ENCODE peak calls at places on chromosomes 2 and 18, in ten cellular contexts. One of them, this sample, is unnamed.

GRCh38 chr2:73265298-73266060 is 18.8 kb downstream of the FBXO41 start:
- DNase-seq in stimulated activated CD4-positive, alpha-beta T cell treated with anti-CD3 and anti-CD28 coated beads, Interleukin-2, amount 100 ng/mL, for 24 hours: no peak
- DNase-seq in upper lobe of right lung: peak
- DNase-seq in NCI-H460: no peak
- DNase-seq in GM13977: no peak
- DNase-seq in effector memory CD8-positive, alpha-beta T cell: no peak
- DNase-seq in NCI-H1694 treated with DMSO at 0.1 percent for 48 hours: no peak
- DNase-seq in T-helper 2 cell: no peak
- DNase-seq in activated CD8-positive, alpha-beta T cell treated with anti-CD3 and anti-CD28 coated beads for 36 hours: no peak
- DNase-seq in Daoy: no peak
- DNase-seq in this sample: no peak

GRCh38 chr2:14148186-14148585 is 484.3 kb upstream of the LRATD1 start:
- DNase-seq in NCI-H460: peak
- DNase-seq in effector memory CD8-positive, alpha-beta T cell: no peak
- DNase-seq in T-helper 2 cell: no peak
- DNase-seq in Daoy: no peak
- DNase-seq in stimulated activated CD4-positive, alpha-beta T cell treated with anti-CD3 and anti-CD28 coated beads, Interleukin-2, amount 100 ng/mL, for 24 hours: no peak
- DNase-seq in NCI-H1694 treated with DMSO at 0.1 percent for 48 hours: no peak
- DNase-seq in GM13977: no peak
- DNase-seq in activated CD8-positive, alpha-beta T cell treated with anti-CD3 and anti-CD28 coated beads for 36 hours: no peak
- DNase-seq in upper lobe of right lung: no peak
- DNase-seq in this sample: no peak

GRCh38 chr18:58996131-58996632 is 131.5 kb downstream of the ZNF532 start:
- DNase-seq in GM13977: no peak
- DNase-seq in activated CD8-positive, alpha-beta T cell treated with anti-CD3 and anti-CD28 coated beads for 36 hours: no peak
- DNase-seq in effector memory CD8-positive, alpha-beta T cell: no peak
- DNase-seq in NCI-H1694 treated with DMSO at 0.1 percent for 48 hours: no peak
- DNase-seq in upper lobe of right lung: no peak
- DNase-seq in Daoy: peak
- DNase-seq in stimulated activated CD4-positive, alpha-beta T cell treated with anti-CD3 and anti-CD28 coated beads, Interleukin-2, amount 100 ng/mL, for 24 hours: no peak
- DNase-seq in NCI-H460: no peak
- DNase-seq in T-helper 2 cell: no peak
- DNase-seq in this sample: peak

GRCh38 chr18:52582516-52582915 is 242.5 kb downstream of the DCC start:
- DNase-seq in T-helper 2 cell: no peak
- DNase-seq in stimulated activated CD4-positive, alpha-beta T cell treated with anti-CD3 and anti-CD28 coated beads, Interleukin-2, amount 100 ng/mL, for 24 hours: no peak
- DNase-seq in upper lobe of right lung: no peak
- DNase-seq in NCI-H1694 treated with DMSO at 0.1 percent for 48 hours: no peak
- DNase-seq in GM13977: no peak
- DNase-seq in NCI-H460: no peak
- DNase-seq in effector memory CD8-positive, alpha-beta T cell: no peak
- DNase-seq in Daoy: no peak
- DNase-seq in activated CD8-positive, alpha-beta T cell treated with anti-CD3 and anti-CD28 coated beads for 36 hours: no peak
- DNase-seq in this sample: no peak

GRCh38 chr2:1715184-1716012 is 28.9 kb downstream of the PXDN start:
- DNase-seq in NCI-H1694 treated with DMSO at 0.1 percent for 48 hours: no peak
- DNase-seq in T-helper 2 cell: no peak
- DNase-seq in effector memory CD8-positive, alpha-beta T cell: no peak
- DNase-seq in activated CD8-positive, alpha-beta T cell treated with anti-CD3 and anti-CD28 coated beads for 36 hours: no peak
- DNase-seq in stimulated activated CD4-positive, alpha-beta T cell treated with anti-CD3 and anti-CD28 coated beads, Interleukin-2, amount 100 ng/mL, for 24 hours: no peak
- DNase-seq in GM13977: no peak
- DNase-seq in upper lobe of right lung: no peak
- DNase-seq in NCI-H460: no peak
- DNase-seq in Daoy: no peak
- DNase-seq in this sample: no peak

GRCh38 chr2:30639836-30640235 is 167.4 kb downstream of the CAPN13 start:
- DNase-seq in Daoy: no peak
- DNase-seq in T-helper 2 cell: no peak
- DNase-seq in GM13977: no peak
- DNase-seq in effector memory CD8-positive, alpha-beta T cell: no peak
- DNase-seq in stimulated activated CD4-positive, alpha-beta T cell treated with anti-CD3 and anti-CD28 coated beads, Interleukin-2, amount 100 ng/mL, for 24 hours: no peak
- DNase-seq in NCI-H1694 treated with DMSO at 0.1 percent for 48 hours: no peak
- DNase-seq in activated CD8-positive, alpha-beta T cell treated with anti-CD3 and anti-CD28 coated beads for 36 hours: no peak
- DNase-seq in upper lobe of right lung: no peak
- DNase-seq in NCI-H460: no peak
- DNase-seq in this sample: no peak

GRCh38 chr18:26190506-26190905 is 35.7 kb upstream of the TAF4B start:
- DNase-seq in T-helper 2 cell: peak
- DNase-seq in effector memory CD8-positive, alpha-beta T cell: peak
- DNase-seq in NCI-H1694 treated with DMSO at 0.1 percent for 48 hours: no peak
- DNase-seq in NCI-H460: no peak
- DNase-seq in GM13977: peak
- DNase-seq in activated CD8-positive, alpha-beta T cell treated with anti-CD3 and anti-CD28 coated beads for 36 hours: peak
- DNase-seq in upper lobe of right lung: no peak
- DNase-seq in stimulated activated CD4-positive, alpha-beta T cell treated with anti-CD3 and anti-CD28 coated beads, Interleukin-2, amount 100 ng/mL, for 24 hours: peak
- DNase-seq in Daoy: peak
- DNase-seq in this sample: no peak

GRCh38 chr18:13446581-13447470 is 228.3 kb downstream of the LDLRAD4 start:
- DNase-seq in Daoy: peak
- DNase-seq in upper lobe of right lung: no peak
- DNase-seq in NCI-H460: no peak
- DNase-seq in effector memory CD8-positive, alpha-beta T cell: no peak
- DNase-seq in T-helper 2 cell: no peak
- DNase-seq in GM13977: no peak
- DNase-seq in stimulated activated CD4-positive, alpha-beta T cell treated with anti-CD3 and anti-CD28 coated beads, Interleukin-2, amount 100 ng/mL, for 24 hours: peak
- DNase-seq in NCI-H1694 treated with DMSO at 0.1 percent for 48 hours: no peak
- DNase-seq in activated CD8-positive, alpha-beta T cell treated with anti-CD3 and anti-CD28 coated beads for 36 hours: peak
- DNase-seq in this sample: no peak

GRCh38 chr2:65546406-65546805 is 114.0 kb upstream of the SPRED2 start:
- DNase-seq in effector memory CD8-positive, alpha-beta T cell: no peak
- DNase-seq in GM13977: no peak
- DNase-seq in NCI-H460: no peak
- DNase-seq in activated CD8-positive, alpha-beta T cell treated with anti-CD3 and anti-CD28 coated beads for 36 hours: no peak
- DNase-seq in Daoy: no peak
- DNase-seq in NCI-H1694 treated with DMSO at 0.1 percent for 48 hours: no peak
- DNase-seq in stimulated activated CD4-positive, alpha-beta T cell treated with anti-CD3 and anti-CD28 coated beads, Interleukin-2, amount 100 ng/mL, for 24 hours: no peak
- DNase-seq in upper lobe of right lung: no peak
- DNase-seq in T-helper 2 cell: no peak
- DNase-seq in this sample: no peak

GRCh38 chr2:54424555-54425163 is 31.5 kb upstream of the SPTBN1 start:
- DNase-seq in upper lobe of right lung: no peak
- DNase-seq in T-helper 2 cell: no peak
- DNase-seq in Daoy: no peak
- DNase-seq in NCI-H1694 treated with DMSO at 0.1 percent for 48 hours: no peak
- DNase-seq in GM13977: no peak
- DNase-seq in activated CD8-positive, alpha-beta T cell treated with anti-CD3 and anti-CD28 coated beads for 36 hours: no peak
- DNase-seq in stimulated activated CD4-positive, alpha-beta T cell treated with anti-CD3 and anti-CD28 coated beads, Interleukin-2, amount 100 ng/mL, for 24 hours: no peak
- DNase-seq in NCI-H460: no peak
- DNase-seq in effector memory CD8-positive, alpha-beta T cell: no peak
- DNase-seq in this sample: no peak

GRCh38 chr2:15346624-15347023 is 214.5 kb downstream of the NBAS start:
- DNase-seq in GM13977: no peak
- DNase-seq in NCI-H1694 treated with DMSO at 0.1 percent for 48 hours: no peak
- DNase-seq in T-helper 2 cell: no peak
- DNase-seq in activated CD8-positive, alpha-beta T cell treated with anti-CD3 and anti-CD28 coated beads for 36 hours: no peak
- DNase-seq in upper lobe of right lung: no peak
- DNase-seq in NCI-H460: no peak
- DNase-seq in Daoy: no peak
- DNase-seq in effector memory CD8-positive, alpha-beta T cell: no peak
- DNase-seq in stimulated activated CD4-positive, alpha-beta T cell treated with anti-CD3 and anti-CD28 coated beads, Interleukin-2, amount 100 ng/mL, for 24 hours: no peak
- DNase-seq in this sample: no peak

GRCh38 chr2:70516596-70516995 is 37.0 kb downstream of the TGFA start:
- DNase-seq in GM13977: peak
- DNase-seq in effector memory CD8-positive, alpha-beta T cell: no peak
- DNase-seq in Daoy: peak
- DNase-seq in NCI-H1694 treated with DMSO at 0.1 percent for 48 hours: no peak
- DNase-seq in stimulated activated CD4-positive, alpha-beta T cell treated with anti-CD3 and anti-CD28 coated beads, Interleukin-2, amount 100 ng/mL, for 24 hours: no peak
- DNase-seq in T-helper 2 cell: no peak
- DNase-seq in activated CD8-positive, alpha-beta T cell treated with anti-CD3 and anti-CD28 coated beads for 36 hours: peak
- DNase-seq in upper lobe of right lung: no peak
- DNase-seq in NCI-H460: no peak
- DNase-seq in this sample: no peak

GRCh38 chr2:212408524-212408923 is 130.1 kb downstream of the ERBB4 start:
- DNase-seq in effector memory CD8-positive, alpha-beta T cell: no peak
- DNase-seq in upper lobe of right lung: no peak
- DNase-seq in Daoy: no peak
- DNase-seq in activated CD8-positive, alpha-beta T cell treated with anti-CD3 and anti-CD28 coated beads for 36 hours: no peak
- DNase-seq in stimulated activated CD4-positive, alpha-beta T cell treated with anti-CD3 and anti-CD28 coated beads, Interleukin-2, amount 100 ng/mL, for 24 hours: no peak
- DNase-seq in GM13977: no peak
- DNase-seq in T-helper 2 cell: no peak
- DNase-seq in NCI-H1694 treated with DMSO at 0.1 percent for 48 hours: no peak
- DNase-seq in NCI-H460: no peak
- DNase-seq in this sample: no peak

GRCh38 chr18:13455470-13455869 is 236.9 kb downstream of the LDLRAD4 start:
- DNase-seq in activated CD8-positive, alpha-beta T cell treated with anti-CD3 and anti-CD28 coated beads for 36 hours: peak
- DNase-seq in Daoy: no peak
- DNase-seq in NCI-H460: no peak
- DNase-seq in T-helper 2 cell: no peak
- DNase-seq in NCI-H1694 treated with DMSO at 0.1 percent for 48 hours: no peak
- DNase-seq in upper lobe of right lung: no peak
- DNase-seq in effector memory CD8-positive, alpha-beta T cell: no peak
- DNase-seq in GM13977: no peak
- DNase-seq in stimulated activated CD4-positive, alpha-beta T cell treated with anti-CD3 and anti-CD28 coated beads, Interleukin-2, amount 100 ng/mL, for 24 hours: no peak
- DNase-seq in this sample: no peak

GRCh38 chr2:238243496-238244076 is 3.7 kb upstream of the HES6 start:
- DNase-seq in NCI-H460: no peak
- DNase-seq in upper lobe of right lung: peak
- DNase-seq in GM13977: no peak
- DNase-seq in T-helper 2 cell: no peak
- DNase-seq in activated CD8-positive, alpha-beta T cell treated with anti-CD3 and anti-CD28 coated beads for 36 hours: no peak
- DNase-seq in NCI-H1694 treated with DMSO at 0.1 percent for 48 hours: no peak
- DNase-seq in stimulated activated CD4-positive, alpha-beta T cell treated with anti-CD3 and anti-CD28 coated beads, Interleukin-2, amount 100 ng/mL, for 24 hours: no peak
- DNase-seq in effector memory CD8-positive, alpha-beta T cell: no peak
- DNase-seq in Daoy: no peak
- DNase-seq in this sample: no peak

GRCh38 chr2:238155051-238155760 is 3.6 kb upstream of the ERFE start:
- DNase-seq in Daoy: peak
- DNase-seq in stimulated activated CD4-positive, alpha-beta T cell treated with anti-CD3 and anti-CD28 coated beads, Interleukin-2, amount 100 ng/mL, for 24 hours: no peak
- DNase-seq in NCI-H1694 treated with DMSO at 0.1 percent for 48 hours: no peak
- DNase-seq in upper lobe of right lung: no peak
- DNase-seq in effector memory CD8-positive, alpha-beta T cell: no peak
- DNase-seq in NCI-H460: no peak
- DNase-seq in GM13977: no peak
- DNase-seq in activated CD8-positive, alpha-beta T cell treated with anti-CD3 and anti-CD28 coated beads for 36 hours: no peak
- DNase-seq in T-helper 2 cell: no peak
- DNase-seq in this sample: peak

GRCh38 chr2:178273787-178274360 is 79.6 kb downstream of the OSBPL6 start:
- DNase-seq in T-helper 2 cell: no peak
- DNase-seq in upper lobe of right lung: no peak
- DNase-seq in activated CD8-positive, alpha-beta T cell treated with anti-CD3 and anti-CD28 coated beads for 36 hours: no peak
- DNase-seq in Daoy: no peak
- DNase-seq in stimulated activated CD4-positive, alpha-beta T cell treated with anti-CD3 and anti-CD28 coated beads, Interleukin-2, amount 100 ng/mL, for 24 hours: no peak
- DNase-seq in NCI-H1694 treated with DMSO at 0.1 percent for 48 hours: no peak
- DNase-seq in NCI-H460: no peak
- DNase-seq in effector memory CD8-positive, alpha-beta T cell: no peak
- DNase-seq in GM13977: no peak
- DNase-seq in this sample: no peak

GRCh38 chr18:74631242-74632087 is 33.8 kb downstream of the ZNF407 start:
- DNase-seq in T-helper 2 cell: peak
- DNase-seq in NCI-H460: no peak
- DNase-seq in activated CD8-positive, alpha-beta T cell treated with anti-CD3 and anti-CD28 coated beads for 36 hours: peak
- DNase-seq in GM13977: no peak
- DNase-seq in upper lobe of right lung: no peak
- DNase-seq in effector memory CD8-positive, alpha-beta T cell: no peak
- DNase-seq in stimulated activated CD4-positive, alpha-beta T cell treated with anti-CD3 and anti-CD28 coated beads, Interleukin-2, amount 100 ng/mL, for 24 hours: no peak
- DNase-seq in NCI-H1694 treated with DMSO at 0.1 percent for 48 hours: no peak
- DNase-seq in Daoy: no peak
- DNase-seq in this sample: no peak

GRCh38 chr2:144470819-144471218 is 49.1 kb downstream of the ZEB2 start:
- DNase-seq in Daoy: no peak
- DNase-seq in stimulated activated CD4-positive, alpha-beta T cell treated with anti-CD3 and anti-CD28 coated beads, Interleukin-2, amount 100 ng/mL, for 24 hours: no peak
- DNase-seq in activated CD8-positive, alpha-beta T cell treated with anti-CD3 and anti-CD28 coated beads for 36 hours: no peak
- DNase-seq in GM13977: no peak
- DNase-seq in upper lobe of right lung: no peak
- DNase-seq in NCI-H1694 treated with DMSO at 0.1 percent for 48 hours: no peak
- DNase-seq in NCI-H460: no peak
- DNase-seq in effector memory CD8-positive, alpha-beta T cell: no peak
- DNase-seq in T-helper 2 cell: no peak
- DNase-seq in this sample: no peak

GRCh38 chr2:85680707-85681353 is 12.8 kb upstream of the SFTPB start:
- DNase-seq in NCI-H460: no peak
- DNase-seq in stimulated activated CD4-positive, alpha-beta T cell treated with anti-CD3 and anti-CD28 coated beads, Interleukin-2, amount 100 ng/mL, for 24 hours: no peak
- DNase-seq in upper lobe of right lung: no peak
- DNase-seq in Daoy: no peak
- DNase-seq in GM13977: no peak
- DNase-seq in effector memory CD8-positive, alpha-beta T cell: no peak
- DNase-seq in activated CD8-positive, alpha-beta T cell treated with anti-CD3 and anti-CD28 coated beads for 36 hours: no peak
- DNase-seq in NCI-H1694 treated with DMSO at 0.1 percent for 48 hours: peak
- DNase-seq in T-helper 2 cell: no peak
- DNase-seq in this sample: no peak

GRCh38 chr18:55477537-55478300 is 110.3 kb downstream of the TCF4 start:
- DNase-seq in upper lobe of right lung: no peak
- DNase-seq in activated CD8-positive, alpha-beta T cell treated with anti-CD3 and anti-CD28 coated beads for 36 hours: peak
- DNase-seq in GM13977: peak
- DNase-seq in stimulated activated CD4-positive, alpha-beta T cell treated with anti-CD3 and anti-CD28 coated beads, Interleukin-2, amount 100 ng/mL, for 24 hours: no peak
- DNase-seq in Daoy: peak
- DNase-seq in T-helper 2 cell: peak
- DNase-seq in NCI-H460: peak
- DNase-seq in NCI-H1694 treated with DMSO at 0.1 percent for 48 hours: peak
- DNase-seq in effector memory CD8-positive, alpha-beta T cell: no peak
- DNase-seq in this sample: peak

GRCh38 chr2:121159291-121160144 is 125.5 kb downstream of the TFCP2L1 start:
- DNase-seq in Daoy: no peak
- DNase-seq in GM13977: no peak
- DNase-seq in upper lobe of right lung: no peak
- DNase-seq in NCI-H460: no peak
- DNase-seq in T-helper 2 cell: no peak
- DNase-seq in effector memory CD8-positive, alpha-beta T cell: no peak
- DNase-seq in activated CD8-positive, alpha-beta T cell treated with anti-CD3 and anti-CD28 coated beads for 36 hours: no peak
- DNase-seq in NCI-H1694 treated with DMSO at 0.1 percent for 48 hours: no peak
- DNase-seq in stimulated activated CD4-positive, alpha-beta T cell treated with anti-CD3 and anti-CD28 coated beads, Interleukin-2, amount 100 ng/mL, for 24 hours: no peak
- DNase-seq in this sample: no peak

GRCh38 chr2:181036445-181036844 is 56.0 kb downstream of the UBE2E3 start:
- DNase-seq in GM13977: no peak
- DNase-seq in stimulated activated CD4-positive, alpha-beta T cell treated with anti-CD3 and anti-CD28 coated beads, Interleukin-2, amount 100 ng/mL, for 24 hours: no peak
- DNase-seq in T-helper 2 cell: no peak
- DNase-seq in NCI-H1694 treated with DMSO at 0.1 percent for 48 hours: no peak
- DNase-seq in upper lobe of right lung: no peak
- DNase-seq in NCI-H460: no peak
- DNase-seq in Daoy: no peak
- DNase-seq in activated CD8-positive, alpha-beta T cell treated with anti-CD3 and anti-CD28 coated beads for 36 hours: no peak
- DNase-seq in effector memory CD8-positive, alpha-beta T cell: no peak
- DNase-seq in this sample: no peak

This sample was measured in stromal cell of bone marrow.